ENCODE peak calls at places on chromosome 19, in nine cellular contexts. B is adrenal gland, E is fibroblast of pulmonary artery, H is heart left ventricle, T is testis, M is tibial nerve, A is breast epithelium, N is AG09319, X is endothelial cell. Z is an unnamed sample.

GRCh38 chr19:46732966-46733692 is 12.7 kb upstream of the FKRP start:
- DNase-seq in B (no peak), E (no peak), H (peak), T (peak), M (no peak), A (no peak), N (no peak), X (no peak), Z (no peak)

GRCh38 chr19:28744014-28744413 is 468.9 kb downstream of the UQCRFS1 start:
- DNase-seq in B (no peak), E (no peak), H (no peak), T (no peak), M (no peak), A (no peak), N (no peak), X (no peak), Z (no peak)

GRCh38 chr19:45515081-45515624 is 7.9 kb downstream of the VASP start:
- DNase-seq in B (no peak), E (no peak), H (peak), T (no peak), M (peak), A (no peak), N (no peak), X (no peak), Z (no peak)

GRCh38 chr19:33368074-33368864 is 5.2 kb upstream of the CEBPG start:
- DNase-seq in B (no peak), E (peak), H (no peak), T (no peak), M (no peak), A (no peak), N (no peak), X (no peak), Z (no peak)

GRCh38 chr19:8608858-8609209 is 1.7 kb downstream of the ADAMTS10 start:
- DNase-seq in B (no peak), E (no peak), H (no peak), T (no peak), M (no peak), A (no peak), N (no peak), X (no peak), Z (no peak)

GRCh38 chr19:47100290-47100689 is 13.3 kb downstream of the ZC3H4 start:
- DNase-seq in B (no peak), E (no peak), H (no peak), T (no peak), M (no peak), A (no peak), N (no peak), X (no peak), Z (no peak)

GRCh38 chr19:33471111-33471996 is 50.2 kb downstream of the PEPD start:
- DNase-seq in B (no peak), E (no peak), H (no peak), T (no peak), M (no peak), A (no peak), N (no peak), X (no peak), Z (no peak)

GRCh38 chr19:28889941-28890645 is 322.9 kb downstream of the UQCRFS1 start:
- DNase-seq in B (no peak), E (no peak), H (no peak), T (no peak), M (no peak), A (no peak), N (no peak), X (no peak), Z (no peak)

GRCh38 chr19:51124729-51125128 is at the start of gene SIGLEC9:
- DNase-seq in B (no peak), E (no peak), H (peak), T (peak), M (peak), A (peak), N (no peak), X (no peak), Z (no peak)

GRCh38 chr19:47111081-47111589 is 2.4 kb downstream of the ZC3H4 start:
- DNase-seq in B (peak), E (no peak), H (no peak), T (no peak), M (no peak), A (no peak), N (no peak), X (no peak), Z (no peak)

GRCh38 chr19:49877879-49878743 is 609 bp downstream of the TBC1D17 start:
- DNase-seq in B (peak), E (peak), H (peak), T (peak), M (peak), A (peak), N (peak), X (peak), Z (peak)

GRCh38 chr19:55304279-55304978 is 20.6 kb downstream of the BRSK1 start:
- DNase-seq in B (no peak), E (no peak), H (peak), T (peak), M (peak), A (no peak), N (no peak), X (no peak), Z (no peak)

GRCh38 chr19:46221981-46222610 is 7.4 kb upstream of the IGFL1 start:
- DNase-seq in B (peak), E (peak), H (peak), T (peak), M (no peak), A (peak), N (no peak), X (no peak), Z (no peak)

GRCh38 chr19:16588089-16588823 is 16.0 kb upstream of the SLC35E1 start:
- DNase-seq in B (no peak), E (peak), H (no peak), T (peak), M (no peak), A (no peak), N (no peak), X (no peak), Z (no peak)

GRCh38 chr19:18364826-18365528 is 21.0 kb upstream of the GDF15 start:
- DNase-seq in B (peak), E (peak), H (peak), T (peak), M (peak), A (peak), N (peak), X (peak), Z (peak)

GRCh38 chr19:30584121-30584520 is 211.9 kb downstream of the ZNF536 start:
- DNase-seq in B (no peak), E (no peak), H (no peak), T (no peak), M (no peak), A (no peak), N (no peak), X (no peak), Z (no peak)

GRCh38 chr19:40453151-40453735 is 9.1 kb upstream of the SERTAD3 start:
- DNase-seq in B (no peak), E (no peak), H (no peak), T (no peak), M (no peak), A (no peak), N (no peak), X (no peak), Z (no peak)

GRCh38 chr19:51712461-51713081 is 11.2 kb downstream of the HAS1 start:
- DNase-seq in B (no peak), E (peak), H (no peak), T (no peak), M (no peak), A (no peak), N (no peak), X (peak), Z (no peak)

GRCh38 chr19:6209680-6210079 is 70.1 kb downstream of the MLLT1 start:
- DNase-seq in B (no peak), E (no peak), H (no peak), T (no peak), M (no peak), A (no peak), N (no peak), X (no peak), Z (no peak)

GRCh38 chr19:54183431-54183830 is 5.9 kb downstream of the MBOAT7 start:
- DNase-seq in B (no peak), E (no peak), H (no peak), T (no peak), M (no peak), A (no peak), N (no peak), X (no peak), Z (no peak)

GRCh38 chr19:15200575-15201364 is at the start of gene NOTCH3:
- DNase-seq in B (no peak), E (no peak), H (no peak), T (no peak), M (no peak), A (no peak), N (no peak), X (peak), Z (no peak)

GRCh38 chr19:42693760-42694350 is 46.4 kb downstream of the PSG3 start:
- DNase-seq in B (peak), E (peak), H (no peak), T (peak), M (no peak), A (no peak), N (peak), X (peak), Z (no peak)

GRCh38 chr19:307793-308420 is 16.7 kb upstream of the PLPP2 start:
- DNase-seq in B (no peak), E (no peak), H (no peak), T (no peak), M (no peak), A (no peak), N (no peak), X (no peak), Z (no peak)

GRCh38 chr19:35509018-35509652 is 4.3 kb downstream of the DMKN start:
- DNase-seq in B (no peak), E (no peak), H (no peak), T (no peak), M (no peak), A (no peak), N (no peak), X (peak), Z (no peak)

GRCh38 chr19:41893899-41894298 is 10.9 kb downstream of the ARHGEF1 start:
- DNase-seq in B (no peak), E (no peak), H (no peak), T (no peak), M (no peak), A (no peak), N (no peak), X (no peak), Z (no peak)

GRCh38 chr19:37928527-37929286 is 21.7 kb downstream of the SIPA1L3 start:
- DNase-seq in B (no peak), E (no peak), H (no peak), T (no peak), M (no peak), A (no peak), N (no peak), X (no peak), Z (no peak)

GRCh38 chr19:47022140-47022536 is 2.5 kb downstream of the NPAS1 start:
- DNase-seq in B (no peak), E (no peak), H (no peak), T (no peak), M (no peak), A (no peak), N (no peak), X (no peak), Z (no peak)

GRCh38 chr19:57363734-57364181 is 407 bp downstream of the TRAPPC2B start:
- DNase-seq in B (no peak), E (peak), H (no peak), T (no peak), M (no peak), A (no peak), N (no peak), X (peak), Z (no peak)

GRCh38 chr19:45402469-45403070 is 2.3 kb downstream of the PPP1R13L start:
- DNase-seq in B (no peak), E (no peak), H (peak), T (no peak), M (no peak), A (peak), N (no peak), X (peak), Z (no peak)

DNA sequence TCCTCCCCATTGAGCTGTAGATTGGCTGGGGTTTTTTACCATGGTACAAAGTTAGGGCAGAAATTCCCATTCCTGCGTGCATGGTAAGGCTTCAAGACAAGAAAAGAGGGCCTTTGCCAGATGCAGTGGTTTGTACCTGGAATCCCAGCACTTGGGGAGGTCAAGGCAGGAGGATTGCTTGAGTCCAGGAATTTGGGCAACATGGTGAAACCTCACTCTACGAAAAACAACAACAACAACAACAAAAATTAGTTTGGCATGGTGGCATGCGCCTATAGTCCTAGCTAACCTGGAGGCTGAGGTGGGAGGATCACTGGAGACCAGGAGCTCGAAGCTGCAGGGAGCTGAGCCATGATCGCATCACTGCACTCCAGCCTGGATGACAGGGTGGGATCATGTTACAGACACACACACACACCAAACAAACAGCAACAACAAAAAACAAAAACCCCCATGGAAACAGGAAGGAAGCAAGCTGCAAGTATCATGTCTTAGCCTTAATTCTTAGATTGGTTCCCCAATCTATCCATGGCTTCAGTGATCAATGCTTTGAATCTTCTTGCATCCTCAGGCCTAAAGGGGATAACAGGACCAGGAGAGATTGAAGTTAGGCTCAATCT is 5.5 kb upstream of the WTIP start:
- DNase-seq in B (no peak), E (no peak), H (no peak), T (no peak), M (no peak), A (no peak), N (no peak), X (no peak), Z (no peak)
- TF ChIP-seq CTCF in B (no peak), E (no peak), H (no peak), T (no peak), M (no peak), A (no peak), N (no peak), X (no peak), Z (no peak)

GRCh38 chr19:2199215-2199614 is 35.5 kb downstream of the DOT1L start:
- DNase-seq in B (no peak), E (no peak), H (no peak), T (no peak), M (no peak), A (no peak), N (no peak), X (peak), Z (no peak)
- TF ChIP-seq CTCF in B (peak), E (peak), H (peak), T (no peak), M (no peak), A (no peak), N (no peak), X (peak), Z (peak)

GRCh38 chr19:11482384-11483050 is 1.7 kb upstream of the ELAVL3 start:
- DNase-seq in B (peak), E (peak), H (peak), T (peak), M (peak), A (peak), N (peak), X (peak), Z (peak)

GRCh38 chr19:11479470-11480080 is 1.3 kb downstream of the ELAVL3 start:
- DNase-seq in B (no peak), E (no peak), H (no peak), T (peak), M (no peak), A (no peak), N (no peak), X (no peak), Z (no peak)

GRCh38 chr19:11480081-11480926 is 542 bp downstream of the ELAVL3 start:
- DNase-seq in B (no peak), E (no peak), H (no peak), T (no peak), M (no peak), A (no peak), N (no peak), X (no peak), Z (no peak)

GRCh38 chr19:11481777-11482383 is 1.0 kb upstream of the ELAVL3 start:
- DNase-seq in B (peak), E (peak), H (peak), T (peak), M (peak), A (no peak), N (peak), X (peak), Z (peak)

DNA sequence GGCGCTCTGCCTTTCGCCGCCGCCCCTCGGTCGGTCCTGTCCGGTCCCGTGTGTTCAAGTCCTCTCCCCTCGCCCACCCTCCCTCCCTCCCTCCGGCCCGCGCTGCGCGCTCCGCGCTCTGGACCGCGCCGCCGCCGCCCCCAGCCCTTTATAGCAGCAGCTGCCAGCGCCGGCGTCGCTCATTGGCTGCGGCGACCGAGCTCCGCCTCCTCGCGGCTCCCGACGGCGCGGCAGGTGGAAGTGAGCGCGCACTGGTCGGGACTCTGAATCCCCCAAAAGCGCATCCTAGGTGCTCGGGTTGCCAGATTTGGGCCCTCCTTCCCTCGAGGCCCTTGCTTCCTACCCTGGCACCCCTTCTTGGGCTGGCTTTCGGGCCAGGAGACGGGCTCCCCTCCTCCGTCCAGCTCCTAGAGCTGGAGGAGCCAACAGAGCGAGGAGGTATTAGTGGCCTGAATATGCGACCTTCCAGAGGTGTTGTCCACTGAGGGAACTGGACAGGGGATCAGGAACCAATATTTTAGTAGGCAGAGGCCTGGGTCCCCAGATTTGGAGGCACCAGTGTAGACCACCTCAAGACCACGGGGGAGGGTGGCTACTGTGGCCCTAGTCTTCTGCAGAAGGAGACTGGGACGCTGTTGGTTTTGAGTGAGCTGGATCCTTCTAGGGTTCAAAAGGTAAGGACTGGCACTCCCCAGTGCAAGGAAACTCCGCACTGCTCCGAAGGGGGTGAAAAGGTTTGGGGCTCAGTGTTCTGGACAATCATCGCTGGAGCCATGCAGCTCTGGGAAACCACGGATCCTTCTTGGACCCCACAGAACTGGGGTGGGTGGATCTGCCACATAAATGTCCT is at the start of gene ELAVL3:
- DNase-seq in B (no peak), E (no peak), H (no peak), T (no peak), M (no peak), A (no peak), N (no peak), X (no peak), Z (no peak)
- TF ChIP-seq CTCF in B (no peak), E (no peak), H (no peak), T (no peak), M (no peak), A (no peak), N (no peak), X (no peak), Z (no peak)

DNA sequence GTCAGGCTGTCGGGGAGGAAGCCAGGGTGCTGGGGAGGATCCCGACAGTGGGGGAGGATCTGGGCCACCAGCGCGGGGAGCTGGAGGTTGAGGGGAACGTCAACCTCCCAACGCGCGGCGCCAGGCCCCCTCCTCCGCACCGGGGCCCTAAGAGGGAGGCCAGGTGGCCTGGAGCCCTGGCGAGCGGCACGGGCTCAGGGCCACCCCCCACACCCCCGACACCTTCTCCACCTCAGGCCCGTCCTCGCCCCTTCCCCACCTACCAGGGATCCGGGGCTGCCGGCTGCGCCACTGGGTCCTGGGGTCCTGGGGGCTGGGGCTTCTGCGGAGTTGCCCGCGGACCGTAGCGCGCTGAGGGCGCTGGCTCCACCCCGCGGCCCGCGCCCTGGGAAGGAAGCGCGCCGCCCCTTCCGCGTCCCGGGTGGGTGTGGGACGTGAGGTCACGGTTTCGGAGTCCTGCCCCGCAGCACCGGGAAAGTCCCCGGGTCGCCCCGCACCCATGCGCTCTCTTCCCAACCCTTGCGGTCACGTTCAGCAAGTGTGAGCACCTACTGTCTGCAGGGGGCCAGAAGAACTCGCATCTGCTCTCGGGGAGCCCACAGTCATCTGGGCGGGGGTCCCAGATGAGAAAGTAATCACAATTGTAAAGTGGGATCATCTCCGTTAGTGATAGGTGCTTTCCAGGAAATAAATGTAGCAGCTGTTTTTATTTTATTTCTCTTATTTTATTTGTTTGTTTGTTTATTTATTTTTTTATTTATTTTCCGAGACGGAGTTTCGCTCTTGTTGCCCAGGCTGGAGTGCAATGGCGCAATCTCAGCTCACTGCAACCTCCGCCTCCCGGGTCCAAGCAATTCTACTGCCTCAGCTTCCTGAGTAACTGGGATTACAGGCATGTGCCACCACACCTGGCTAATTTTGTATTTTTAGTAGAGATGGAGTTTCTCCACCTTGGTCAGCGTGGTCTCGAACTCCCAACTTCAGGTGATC is at the start of gene TICAM1:
- DNase-seq in B (peak), E (peak), H (peak), T (peak), M (peak), A (peak), N (no peak), X (peak), Z (no peak)
- TF ChIP-seq CTCF in B (no peak), E (no peak), H (peak), T (no peak), M (peak), A (peak), N (no peak), X (no peak), Z (no peak)

DNA sequence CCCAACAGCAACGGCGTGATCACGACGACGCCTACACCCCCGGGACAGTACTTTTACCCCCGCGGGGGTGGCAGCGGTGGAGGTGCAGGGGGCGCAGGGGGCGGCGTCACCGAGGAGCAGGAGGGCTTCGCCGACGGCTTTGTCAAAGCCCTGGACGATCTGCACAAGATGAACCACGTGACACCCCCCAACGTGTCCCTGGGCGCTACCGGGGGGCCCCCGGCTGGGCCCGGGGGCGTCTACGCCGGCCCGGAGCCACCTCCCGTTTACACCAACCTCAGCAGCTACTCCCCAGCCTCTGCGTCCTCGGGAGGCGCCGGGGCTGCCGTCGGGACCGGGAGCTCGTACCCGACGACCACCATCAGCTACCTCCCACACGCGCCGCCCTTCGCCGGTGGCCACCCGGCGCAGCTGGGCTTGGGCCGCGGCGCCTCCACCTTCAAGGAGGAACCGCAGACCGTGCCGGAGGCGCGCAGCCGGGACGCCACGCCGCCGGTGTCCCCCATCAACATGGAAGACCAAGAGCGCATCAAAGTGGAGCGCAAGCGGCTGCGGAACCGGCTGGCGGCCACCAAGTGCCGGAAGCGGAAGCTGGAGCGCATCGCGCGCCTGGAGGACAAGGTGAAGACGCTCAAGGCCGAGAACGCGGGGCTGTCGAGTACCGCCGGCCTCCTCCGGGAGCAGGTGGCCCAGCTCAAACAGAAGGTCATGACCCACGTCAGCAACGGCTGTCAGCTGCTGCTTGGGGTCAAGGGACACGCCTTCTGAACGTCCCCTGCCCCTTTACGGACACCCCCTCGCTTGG is 964 bp downstream of the JUNB start:
- DNase-seq in B (peak), E (peak), H (peak), T (peak), M (no peak), A (peak), N (no peak), X (peak), Z (no peak)
- TF ChIP-seq CTCF in B (no peak), E (no peak), H (no peak), T (no peak), M (no peak), A (no peak), N (no peak), X (no peak), Z (no peak)

Z was measured in AG09309.